ENCODE peak calls at places on chromosome 9, in six cellular contexts. A is ACHN, I is T-helper 17 cell, L is BE2C, V is aorta, N is Calu3. J is an unnamed sample.

GRCh38 chr9:13688990-13689600 is 409.6 kb upstream of the MPDZ start:
- DNase-seq in A (peak; percentile 36), V (no peak), I (no peak), L (peak; percentile 29), N (peak; percentile 9), J (no peak)

GRCh38 chr9:121743441-121744001 is 92.1 kb downstream of the DAB2IP start:
- DNase-seq in N (peak; percentile 81), L (peak; percentile 76), V (peak; percentile 94), I (no peak), A (peak; percentile 88), J (peak; percentile 93)

GRCh38 chr9:134709512-134710270 is 68.1 kb downstream of the COL5A1 start:
- DNase-seq in V (no peak), A (no peak), I (no peak), L (peak; percentile 57), N (no peak), J (peak; percentile 93)

GRCh38 chr9:83582026-83582425 is 40.9 kb upstream of the IDNK start:
- DNase-seq in I (no peak), V (no peak), A (no peak), L (no peak), N (no peak), J (no peak)

GRCh38 chr9:122193651-122194050 is 33.9 kb downstream of the MORN5 start:
- DNase-seq in V (peak; percentile 25), N (no peak), L (no peak), I (no peak), A (no peak), J (no peak)

GRCh38 chr9:136519263-136520052 is 26.4 kb downstream of the NOTCH1 start:
- DNase-seq in V (no peak), N (no peak), A (no peak), I (no peak), L (no peak), J (no peak)

GRCh38 chr9:100150209-100150608 is 51.2 kb downstream of the INVS start:
- DNase-seq in L (no peak), N (no peak), I (no peak), A (no peak), V (no peak), J (no peak)

GRCh38 chr9:16410601-16411285 is 459.7 kb downstream of the BNC2 start:
- DNase-seq in A (peak; percentile 62), I (no peak), N (peak; percentile 1), V (no peak), L (no peak), J (no peak)

J was measured in sigmoid colon.